ENCODE peak calls at places on chromosomes 16 and 17, in five cellular contexts. R, N, L, C and D are unnamed samples.

GRCh38 chr17:57328109-57328882 is 72.0 kb downstream of the MSI2 start:
- DNase-seq in R (no peak), N (no peak), L (no peak), C (no peak), D (no peak)

GRCh38 chr17:27430882-27431491 is 25.3 kb upstream of the KSR1 start:
- DNase-seq in R (peak; percentile 56), N (peak; percentile 16), L (peak; percentile 31), C (peak; percentile 46), D (no peak)

GRCh38 chr17:40311575-40311974 is 2.6 kb downstream of the RARA start:
- DNase-seq in R (peak; percentile 54), N (no peak), L (peak; percentile 78), C (no peak), D (no peak)

GRCh38 chr16:4675864-4676786 is 17.2 kb upstream of the NUDT16L1 start:
- DNase-seq in R (no peak), N (no peak), L (no peak), C (peak; percentile 46), D (no peak)

GRCh38 chr17:39599665-39600468 is 7.9 kb downstream of the NEUROD2 start:
- DNase-seq in R (no peak), N (no peak), L (no peak), C (no peak), D (no peak)

GRCh38 chr17:61291457-61292311 is 108.0 kb upstream of the TBX2 start:
- DNase-seq in R (no peak), N (no peak), L (no peak), C (no peak), D (no peak)

GRCh38 chr17:13154403-13154802 is 136.6 kb upstream of the ELAC2 start:
- DNase-seq in R (no peak), N (no peak), L (no peak), C (no peak), D (peak; percentile 42)

GRCh38 chr16:17327671-17328335 is 143.0 kb downstream of the XYLT1 start:
- DNase-seq in R (no peak), N (no peak), L (no peak), C (no peak), D (no peak)

GRCh38 chr17:77445030-77445907 is 304.5 kb downstream of the SEC14L1 start:
- DNase-seq in R (no peak), N (no peak), L (peak; percentile 61), C (no peak), D (no peak)

GRCh38 chr16:66566051-66566901 is at the start of gene CMTM1:
- DNase-seq in R (no peak), N (no peak), L (no peak), C (no peak), D (no peak)

GRCh38 chr17:4476017-4476416 is 22.7 kb upstream of the SPNS2 start:
- DNase-seq in R (no peak), N (no peak), L (no peak), C (no peak), D (no peak)

GRCh38 chr17:81701288-81702071 is 1.7 kb upstream of the MRPL12 start:
- DNase-seq in R (peak; percentile 28), N (no peak), L (no peak), C (no peak), D (no peak)

GRCh38 chr17:47987240-47987835 is 16.4 kb downstream of the CDK5RAP3 start:
- DNase-seq in R (no peak), N (no peak), L (no peak), C (no peak), D (no peak)

GRCh38 chr16:869823-870641 is 69.5 kb upstream of the GNG13 start:
- DNase-seq in R (no peak), N (no peak), L (peak; percentile 15), C (no peak), D (no peak)

GRCh38 chr16:48405907-48406306 is 20.7 kb upstream of the SIAH1 start:
- DNase-seq in R (no peak), N (no peak), L (no peak), C (no peak), D (no peak)

GRCh38 chr16:25135239-25135878 is 23.8 kb downstream of the LCMT1 start:
- DNase-seq in R (peak; percentile 68), N (peak; percentile 32), L (no peak), C (no peak), D (peak; percentile 24)
- TF ChIP-seq CTCF in R (peak; percentile 40), N (peak; percentile 34), L (no peak), C (no peak), D (peak; percentile 41)

GRCh38 chr17:67649891-67650290 is 67.8 kb upstream of the NOL11 start:
- DNase-seq in R (no peak), N (no peak), L (no peak), C (no peak), D (no peak)
- TF ChIP-seq CTCF in R (no peak), N (no peak), L (no peak), C (no peak), D (no peak)

DNA sequence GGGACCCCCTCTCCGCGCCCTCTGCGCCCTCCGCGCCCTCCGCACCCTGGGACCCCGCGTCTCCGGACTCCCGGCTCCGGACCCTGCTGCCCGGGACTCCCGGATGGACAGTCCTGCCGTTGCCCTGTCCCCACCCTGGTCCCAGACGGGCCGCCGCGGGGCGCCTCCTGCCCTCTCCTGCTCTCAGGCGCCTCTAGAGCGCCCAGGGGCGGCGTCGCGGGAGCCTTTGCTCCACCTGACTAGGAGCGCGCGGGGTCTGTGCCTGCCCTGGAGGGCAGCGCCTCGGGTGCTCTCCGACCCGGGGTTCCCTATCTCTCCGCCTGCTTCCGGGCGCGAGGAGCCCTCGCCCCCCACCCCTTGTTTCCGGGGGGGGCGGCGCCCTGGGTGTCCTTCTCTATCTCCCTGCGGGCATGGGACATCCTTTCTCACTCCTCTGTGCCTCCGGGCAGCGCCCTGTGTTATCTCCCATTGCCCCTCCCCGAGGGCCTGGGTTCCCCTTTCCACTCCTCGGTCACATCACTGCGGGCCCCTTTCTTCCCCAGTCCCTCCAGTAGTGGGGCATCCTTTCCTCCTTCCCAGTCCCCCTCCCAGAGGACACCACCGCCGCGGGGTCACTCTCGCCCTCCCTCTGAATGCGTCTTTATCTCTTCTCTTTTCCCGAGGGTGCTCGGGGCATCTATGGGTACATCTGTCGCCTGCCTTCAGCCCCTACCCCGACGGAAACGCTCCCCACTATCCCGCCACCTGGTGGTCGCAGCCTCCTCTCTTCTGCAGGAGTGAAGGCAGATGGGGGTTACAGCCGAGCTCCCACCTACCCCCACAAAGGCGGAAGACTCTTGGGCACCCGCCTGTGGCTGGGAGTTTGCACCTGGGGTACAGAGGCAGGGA is 865 bp downstream of the PRKCB start:
- DNase-seq in R (no peak), N (no peak), L (peak; percentile 19), C (peak; percentile 32), D (no peak)
- TF ChIP-seq CTCF in R (no peak), N (no peak), L (no peak), C (no peak), D (no peak)

GRCh38 chr16:14284930-14285541 is 213.9 kb downstream of the MRTFB start:
- DNase-seq in R (peak; percentile 76), N (no peak), L (no peak), C (peak; percentile 71), D (no peak)
- TF ChIP-seq CTCF in R (peak; percentile 48), N (peak; percentile 45), L (peak; percentile 26), C (peak; percentile 37), D (peak; percentile 18)

DNA sequence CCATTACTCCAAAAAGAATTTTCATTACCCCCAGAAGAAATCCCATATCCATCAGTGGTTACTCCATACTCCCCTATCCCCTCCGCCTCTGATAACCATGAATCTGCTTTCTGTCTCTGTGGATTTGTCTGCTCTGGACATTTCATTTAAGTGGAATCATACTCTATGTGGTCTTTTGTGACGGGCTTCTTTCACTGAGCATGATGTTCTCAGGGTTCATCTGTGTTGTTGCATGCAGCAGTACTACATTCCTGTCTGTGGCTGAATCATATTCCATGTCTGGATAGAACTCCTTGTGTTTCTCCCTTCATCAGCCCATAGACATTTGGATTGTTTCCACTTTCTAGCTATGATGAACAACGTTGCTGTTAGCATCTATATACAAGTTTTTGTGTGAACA is 59.5 kb upstream of the IRX3 start:
- DNase-seq in R (peak; percentile 2), N (no peak), L (no peak), C (no peak), D (no peak)
- TF ChIP-seq CTCF in R (no peak), N (no peak), L (no peak), C (no peak), D (no peak)

GRCh38 chr16:22198547-22199293 is 7.4 kb upstream of the EEF2K start:
- DNase-seq in R (peak; percentile 35), N (no peak), L (no peak), C (no peak), D (no peak)
- TF ChIP-seq CTCF in R (no peak), N (no peak), L (no peak), C (no peak), D (no peak)

GRCh38 chr17:30554839-30555751 is 77.9 kb downstream of the GOSR1 start:
- DNase-seq in R (no peak), N (no peak), L (no peak), C (peak; percentile 38), D (no peak)

GRCh38 chr17:30559656-30560055 is 82.4 kb downstream of the GOSR1 start:
- DNase-seq in R (no peak), N (no peak), L (no peak), C (no peak), D (no peak)

GRCh38 chr17:30558313-30559195 is 81.3 kb downstream of the GOSR1 start:
- DNase-seq in R (no peak), N (no peak), L (no peak), C (no peak), D (no peak)

GRCh38 chr17:30555942-30556341 is 78.7 kb downstream of the GOSR1 start:
- DNase-seq in R (no peak), N (no peak), L (no peak), C (no peak), D (no peak)

DNA sequence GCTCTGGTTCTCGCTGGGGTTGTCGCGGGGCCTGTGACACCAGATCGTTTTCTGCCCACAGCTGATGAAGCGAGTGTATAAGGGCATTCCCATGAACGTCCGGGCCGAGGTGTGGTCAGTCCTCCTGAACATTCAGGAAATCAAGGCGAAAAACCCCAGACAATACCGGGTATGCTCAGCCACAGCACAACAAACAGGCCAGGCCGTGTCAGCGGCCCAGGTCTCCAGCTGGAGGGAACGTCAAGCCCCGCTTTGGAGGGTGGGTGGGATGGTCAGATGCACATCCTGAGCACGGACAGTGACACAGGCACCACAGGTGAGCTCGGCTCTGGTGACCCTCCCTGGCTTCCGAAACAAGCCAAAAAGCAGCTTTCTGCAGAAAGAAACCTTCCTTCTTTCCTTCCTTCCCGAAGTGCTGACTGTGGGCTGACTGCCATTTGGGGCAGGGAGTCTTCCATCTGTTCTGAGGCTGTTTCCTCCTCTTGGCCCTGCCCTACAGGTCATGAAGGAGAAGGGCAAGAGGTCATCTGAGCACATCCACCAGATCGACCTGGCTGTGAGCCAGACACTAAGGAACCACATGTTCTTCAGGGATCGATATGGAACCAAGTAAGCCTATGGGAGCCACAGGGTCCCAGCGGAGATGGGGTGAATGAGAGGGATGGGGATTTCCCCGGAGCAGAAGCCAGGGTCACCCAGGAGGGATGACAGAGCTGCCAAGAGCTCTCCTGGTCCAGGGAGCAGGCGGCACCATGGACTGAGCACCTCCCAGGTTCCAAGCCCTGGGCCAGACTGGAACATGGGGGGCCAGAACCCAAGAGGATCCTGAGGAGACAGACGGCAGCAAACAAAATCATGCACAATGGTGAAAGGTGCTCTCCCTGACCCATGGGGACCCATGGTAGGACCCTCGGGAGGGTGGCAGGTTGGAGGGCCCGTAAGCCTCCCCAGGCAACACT is 79.4 kb downstream of the GOSR1 start:
- DNase-seq in R (no peak), N (no peak), L (no peak), C (no peak), D (no peak)
- TF ChIP-seq CTCF in R (no peak), N (no peak), L (no peak), C (no peak), D (no peak)